ENCODE peak calls at places on chromosome 11, in ten cellular contexts. Q is prostate gland; T is AG04450; H is HS-5; X is MM.1S; N is CD4-positive, alpha-beta T cell; K is foreskin fibroblast; J is colonic mucosa; G is NCI-H524; Z is activated T-cell treated with anti-CD3 and anti-CD28 coated beads for 48 hours. E is an unnamed sample.

GRCh38 chr11:44427432-44427831 is 117.5 kb upstream of the ALX4 start:
- DNase-seq in Q (no peak), T (no peak), H (no peak), X (no peak), N (no peak), K (no peak), J (peak), G (no peak), Z (no peak), E (no peak)

GRCh38 chr11:73230276-73230875 is 12.3 kb downstream of the P2RY2 start:
- DNase-seq in Q (no peak), T (no peak), H (no peak), X (no peak), N (no peak), K (no peak), J (no peak), G (no peak), Z (no peak), E (peak)

GRCh38 chr11:66359662-66360087 is 11.9 kb downstream of the SLC29A2 start:
- DNase-seq in Q (no peak), T (no peak), H (no peak), X (no peak), N (no peak), K (no peak), J (no peak), G (no peak), Z (no peak), E (no peak)

GRCh38 chr11:63508745-63509144 is 2.9 kb downstream of the LGALS12 start:
- DNase-seq in Q (no peak), T (no peak), H (no peak), X (no peak), N (no peak), K (no peak), J (no peak), G (no peak), Z (no peak), E (no peak)

GRCh38 chr11:35077709-35078695 is 61.0 kb upstream of the CD44 start:
- DNase-seq in Q (no peak), T (no peak), H (peak), X (peak), N (peak), K (peak), J (no peak), G (no peak), Z (no peak), E (no peak)

GRCh38 chr11:109939176-109939810 is 153.9 kb upstream of the ZC3H12C start:
- DNase-seq in Q (peak), T (peak), H (peak), X (peak), N (no peak), K (peak), J (peak), G (no peak), Z (no peak), E (peak)

GRCh38 chr11:64850979-64851567 is 6.6 kb upstream of the CDC42BPG start:
- DNase-seq in Q (no peak), T (no peak), H (no peak), X (peak), N (no peak), K (peak), J (no peak), G (no peak), Z (no peak), E (no peak)

GRCh38 chr11:116500002-116500832 is 272.6 kb downstream of the BUD13 start:
- DNase-seq in Q (no peak), T (no peak), H (no peak), X (no peak), N (no peak), K (no peak), J (no peak), G (no peak), Z (no peak), E (no peak)

GRCh38 chr11:45423475-45424081 is 137.4 kb upstream of the SYT13 start:
- DNase-seq in Q (no peak), T (no peak), H (no peak), X (no peak), N (no peak), K (no peak), J (no peak), G (no peak), Z (no peak), E (peak)

GRCh38 chr11:107202189-107202588 is 183.9 kb upstream of the GUCY1A2 start:
- DNase-seq in Q (no peak), T (no peak), H (no peak), X (no peak), N (no peak), K (no peak), J (no peak), G (no peak), Z (no peak), E (no peak)

GRCh38 chr11:30346068-30346688 is 23.3 kb downstream of the ARL14EP start:
- DNase-seq in Q (peak), T (peak), H (no peak), X (peak), N (no peak), K (peak), J (no peak), G (peak), Z (no peak), E (no peak)

GRCh38 chr11:125593113-125593761 is 585 bp downstream of the STT3A start:
- DNase-seq in Q (peak), T (no peak), H (no peak), X (peak), N (no peak), K (peak), J (peak), G (no peak), Z (no peak), E (no peak)

GRCh38 chr11:22920939-22921565 is 60.8 kb upstream of the CCDC179 start:
- DNase-seq in Q (peak), T (peak), H (peak), X (peak), N (no peak), K (peak), J (peak), G (peak), Z (no peak), E (peak)

GRCh38 chr11:3605721-3606324 is 36.0 kb downstream of the ART5 start:
- DNase-seq in Q (peak), T (no peak), H (no peak), X (no peak), N (no peak), K (no peak), J (no peak), G (no peak), Z (no peak), E (no peak)

GRCh38 chr11:75013051-75013450 is 24.3 kb downstream of the NEU3 start:
- DNase-seq in Q (no peak), T (no peak), H (no peak), X (no peak), N (no peak), K (peak), J (no peak), G (no peak), Z (no peak), E (no peak)

GRCh38 chr11:118625036-118625690 is 17.7 kb downstream of the PHLDB1 start:
- DNase-seq in Q (no peak), T (no peak), H (no peak), X (no peak), N (no peak), K (peak), J (no peak), G (no peak), Z (no peak), E (peak)

GRCh38 chr11:45590743-45591142 is 74.7 kb downstream of the CHST1 start:
- DNase-seq in Q (no peak), T (no peak), H (no peak), X (no peak), N (no peak), K (no peak), J (no peak), G (no peak), Z (no peak), E (peak)

GRCh38 chr11:1866226-1866625 is 13.3 kb downstream of the LSP1 start:
- DNase-seq in Q (no peak), T (no peak), H (no peak), X (no peak), N (no peak), K (no peak), J (no peak), G (no peak), Z (no peak), E (no peak)

GRCh38 chr11:101863361-101863760 is 51.4 kb upstream of the CEP126 start:
- DNase-seq in Q (no peak), T (no peak), H (peak), X (no peak), N (no peak), K (peak), J (no peak), G (no peak), Z (no peak), E (no peak)

GRCh38 chr11:102142333-102142732 is 32.1 kb downstream of the YAP1 start:
- DNase-seq in Q (no peak), T (no peak), H (no peak), X (no peak), N (no peak), K (peak), J (no peak), G (no peak), Z (no peak), E (no peak)

GRCh38 chr11:68911731-68912130 is 8.0 kb downstream of the IGHMBP2 start:
- DNase-seq in Q (no peak), T (no peak), H (no peak), X (no peak), N (no peak), K (no peak), J (no peak), G (no peak), Z (no peak), E (no peak)

GRCh38 chr11:33207408-33207985 is 46.2 kb upstream of the CSTF3 start:
- DNase-seq in Q (no peak), T (no peak), H (no peak), X (no peak), N (no peak), K (peak), J (no peak), G (no peak), Z (no peak), E (no peak)

GRCh38 chr11:71488968-71489265 is 35.9 kb downstream of the NADSYN1 start:
- DNase-seq in Q (no peak), T (no peak), H (no peak), X (no peak), N (no peak), K (no peak), J (no peak), G (no peak), Z (no peak), E (no peak)

GRCh38 chr11:69551963-69552362 is 70.5 kb downstream of the LINC01488 start:
- DNase-seq in Q (no peak), T (no peak), H (no peak), X (no peak), N (no peak), K (no peak), J (no peak), G (no peak), Z (no peak), E (no peak)